ENCODE peak calls at places on chromosome 5, in five cellular contexts. T is GM12878, F is SK-N-SH, R is K562, U is HepG2. L is an unnamed sample.

GRCh38 chr5:35785601-35786085 is 71.0 kb upstream of the IL7R start:
- DNase-seq in T (no peak), F (no peak), R (no peak), U (no peak), L (no peak)

GRCh38 chr5:123795688-123796087 is 283.7 kb downstream of the CSNK1G3 start:
- DNase-seq in T (no peak), F (no peak), R (no peak), U (no peak), L (no peak)

GRCh38 chr5:57209316-57210040 is 35.6 kb downstream of the GPBP1 start:
- DNase-seq in T (no peak), F (no peak), R (no peak), U (no peak), L (no peak)

GRCh38 chr5:40680741-40681350 is 1.1 kb downstream of the PTGER4 start:
- DNase-seq in T (no peak), F (peak), R (no peak), U (no peak), L (no peak)

GRCh38 chr5:145499483-145499882 is 335.7 kb downstream of the PRELID2 start:
- DNase-seq in T (no peak), F (no peak), R (no peak), U (no peak), L (no peak)

GRCh38 chr5:135398160-135398854 is 724 bp downstream of the MACROH2A1 start:
- DNase-seq in T (no peak), F (peak), R (peak), U (peak), L (peak)

GRCh38 chr5:84113246-84114118 is 271.2 kb downstream of the EDIL3 start:
- DNase-seq in T (no peak), F (no peak), R (no peak), U (no peak), L (no peak)

GRCh38 chr5:179668404-179668803 is 12.4 kb downstream of the CBY3 start:
- DNase-seq in T (no peak), F (peak), R (peak), U (peak), L (peak)

GRCh38 chr5:41681820-41682219 is 171.4 kb upstream of the PLCXD3 start:
- DNase-seq in T (no peak), F (no peak), R (no peak), U (no peak), L (no peak)

GRCh38 chr5:154783774-154784460 is 28.7 kb downstream of the LARP1 start:
- DNase-seq in T (peak), F (no peak), R (no peak), U (no peak), L (no peak)

GRCh38 chr5:142065273-142065672 is 43.3 kb upstream of the NDFIP1 start:
- DNase-seq in T (no peak), F (peak), R (no peak), U (peak), L (no peak)

GRCh38 chr5:76601470-76601869 is 21.7 kb downstream of the F2RL2 start:
- DNase-seq in T (no peak), F (peak), R (peak), U (peak), L (peak)

GRCh38 chr5:108801301-108801700 is 53.6 kb downstream of the FER start:
- DNase-seq in T (no peak), F (no peak), R (no peak), U (no peak), L (no peak)

GRCh38 chr5:44542470-44542869 is 153.2 kb upstream of the FGF10 start:
- DNase-seq in T (no peak), F (no peak), R (no peak), U (no peak), L (no peak)

GRCh38 chr5:172370648-172371248 is 83.6 kb downstream of the SH3PXD2B start:
- DNase-seq in T (no peak), F (no peak), R (peak), U (peak), L (no peak)

GRCh38 chr5:43711496-43711895 is 108.5 kb downstream of the NNT start:
- DNase-seq in T (no peak), F (no peak), R (no peak), U (peak), L (no peak)

GRCh38 chr5:73981696-73982095 is 355.7 kb downstream of the ARHGEF28 start:
- DNase-seq in T (no peak), F (no peak), R (no peak), U (no peak), L (no peak)

GRCh38 chr5:176726746-176727527 is 79.7 kb downstream of the TSPAN17 start:
- DNase-seq in T (no peak), F (no peak), R (no peak), U (no peak), L (no peak)

GRCh38 chr5:18236386-18236785 is 602.1 kb downstream of the TAF11L14 start:
- DNase-seq in T (no peak), F (no peak), R (no peak), U (no peak), L (no peak)

DNA sequence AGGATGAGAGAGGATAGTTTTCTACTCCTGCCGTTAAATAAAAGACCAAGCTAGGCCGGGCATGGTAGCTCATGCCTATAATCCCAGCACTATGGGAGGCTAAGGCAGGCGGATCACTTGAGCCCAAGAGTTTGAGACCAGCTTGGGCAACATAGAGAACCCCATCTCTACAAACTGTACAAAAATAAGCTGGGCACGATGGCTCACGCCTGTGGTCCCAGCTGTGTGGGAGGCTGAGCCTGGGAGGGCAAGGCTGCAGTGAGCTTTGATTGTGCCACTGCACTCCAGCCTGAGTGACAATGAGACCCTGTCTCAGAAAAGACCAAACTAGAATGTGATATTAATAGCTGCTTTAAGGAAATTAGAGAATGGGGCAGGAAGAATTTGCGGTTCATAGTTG is 158.4 kb downstream of the NIPBL start:
- DNase-seq in T (no peak), F (no peak), R (no peak), U (no peak), L (no peak)
- TF ChIP-seq FOXM1 in T (no peak), F (no peak), R (no peak), U (no peak), L (no peak)

DNA sequence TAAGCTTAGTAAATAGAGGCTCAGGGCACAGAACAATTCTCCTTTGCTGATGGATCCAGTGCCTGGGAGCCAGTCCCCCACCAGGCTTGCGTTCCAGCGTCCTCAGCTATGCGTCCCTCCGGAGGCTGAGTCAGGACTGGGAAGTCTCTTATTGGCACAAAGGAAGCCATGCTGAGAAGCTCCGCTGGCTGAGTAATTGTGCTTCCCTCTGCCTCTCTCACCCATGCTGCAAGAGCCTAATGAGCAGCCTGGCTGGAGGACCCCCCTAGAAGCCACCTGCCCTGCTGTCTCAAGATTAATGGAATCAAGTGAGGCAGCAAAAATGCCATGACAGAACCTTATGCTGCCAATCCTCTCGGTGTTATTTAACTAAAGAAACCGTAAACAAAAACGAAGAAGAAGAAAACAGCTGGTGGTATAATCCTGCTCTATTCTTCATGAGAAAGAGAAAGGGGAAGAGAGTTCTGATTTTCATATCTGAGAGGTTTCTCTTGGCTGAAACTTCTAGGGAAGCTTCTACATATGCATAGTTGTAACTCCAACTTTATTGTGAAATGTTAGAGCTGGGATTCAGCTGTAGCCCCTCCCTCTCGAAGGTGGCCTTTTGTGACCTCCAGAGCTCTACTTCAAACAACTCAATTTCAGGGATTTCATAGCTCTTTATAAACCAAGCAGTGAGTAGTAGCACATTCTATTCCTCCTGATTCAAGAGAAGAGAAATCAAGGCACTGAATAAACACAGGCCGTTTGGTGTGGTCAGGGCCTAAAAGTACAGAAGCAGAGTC is 185.4 kb upstream of the SEMA6A start:
- DNase-seq in T (no peak), F (no peak), R (no peak), U (peak), L (no peak)
- TF ChIP-seq FOXM1 in T (no peak), F (no peak), R (no peak), U (no peak), L (no peak)

DNA sequence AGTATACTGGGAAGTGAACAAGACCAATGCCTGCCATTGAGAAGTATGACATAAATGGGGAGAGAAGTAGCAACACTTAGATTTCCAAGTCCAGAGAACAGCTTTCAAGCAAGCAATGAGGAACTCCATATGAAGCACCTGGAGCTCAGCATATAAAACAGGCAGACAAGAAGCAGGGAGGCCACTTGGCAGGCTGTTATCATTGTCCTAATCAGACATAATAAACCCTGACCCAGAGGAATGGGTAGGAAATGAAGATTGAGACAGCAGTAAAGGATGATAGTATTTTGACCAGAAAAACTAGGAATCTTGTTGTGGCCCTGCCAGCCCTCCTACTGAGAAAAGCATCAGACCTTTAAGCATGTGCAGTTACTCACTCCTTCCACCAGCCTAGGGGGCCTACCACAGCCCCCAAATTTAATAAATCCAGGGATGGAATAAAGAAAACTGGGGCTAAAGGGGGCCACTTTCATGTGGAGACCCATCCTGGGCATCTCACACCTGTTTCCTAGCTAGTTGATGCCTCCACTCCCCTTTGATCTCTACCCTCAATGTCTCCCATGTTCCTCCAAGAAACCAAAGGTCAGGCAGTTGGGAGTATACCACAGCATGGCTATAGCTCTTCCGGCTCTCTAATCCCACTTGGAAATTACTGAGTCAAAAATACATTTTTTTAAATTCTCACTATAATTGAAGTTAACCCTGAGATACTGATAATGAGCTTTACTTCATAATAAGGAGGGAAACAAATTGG is 135.1 kb downstream of the SIL1 start:
- DNase-seq in T (no peak), F (no peak), R (no peak), U (no peak), L (no peak)
- TF ChIP-seq FOXM1 in T (no peak), F (no peak), R (no peak), U (no peak), L (no peak)

GRCh38 chr5:204462-204861 is 13.2 kb downstream of the LRRC14B start:
- DNase-seq in T (no peak), F (no peak), R (no peak), U (no peak), L (no peak)

GRCh38 chr5:207599-207998 is 10.4 kb downstream of the CCDC127 start:
- DNase-seq in T (no peak), F (no peak), R (peak), U (no peak), L (no peak)

GRCh38 chr5:206927-207536 is 10.9 kb downstream of the CCDC127 start:
- DNase-seq in T (no peak), F (no peak), R (peak), U (no peak), L (no peak)

GRCh38 chr5:204966-205670 is 12.8 kb downstream of the CCDC127 start:
- DNase-seq in T (no peak), F (no peak), R (no peak), U (no peak), L (no peak)

GRCh38 chr5:206406-206805 is 11.5 kb downstream of the CCDC127 start:
- DNase-seq in T (no peak), F (no peak), R (no peak), U (no peak), L (no peak)
- TF ChIP-seq FOXM1 in T (no peak), F (no peak), R (no peak), U (no peak), L (no peak)

DNA sequence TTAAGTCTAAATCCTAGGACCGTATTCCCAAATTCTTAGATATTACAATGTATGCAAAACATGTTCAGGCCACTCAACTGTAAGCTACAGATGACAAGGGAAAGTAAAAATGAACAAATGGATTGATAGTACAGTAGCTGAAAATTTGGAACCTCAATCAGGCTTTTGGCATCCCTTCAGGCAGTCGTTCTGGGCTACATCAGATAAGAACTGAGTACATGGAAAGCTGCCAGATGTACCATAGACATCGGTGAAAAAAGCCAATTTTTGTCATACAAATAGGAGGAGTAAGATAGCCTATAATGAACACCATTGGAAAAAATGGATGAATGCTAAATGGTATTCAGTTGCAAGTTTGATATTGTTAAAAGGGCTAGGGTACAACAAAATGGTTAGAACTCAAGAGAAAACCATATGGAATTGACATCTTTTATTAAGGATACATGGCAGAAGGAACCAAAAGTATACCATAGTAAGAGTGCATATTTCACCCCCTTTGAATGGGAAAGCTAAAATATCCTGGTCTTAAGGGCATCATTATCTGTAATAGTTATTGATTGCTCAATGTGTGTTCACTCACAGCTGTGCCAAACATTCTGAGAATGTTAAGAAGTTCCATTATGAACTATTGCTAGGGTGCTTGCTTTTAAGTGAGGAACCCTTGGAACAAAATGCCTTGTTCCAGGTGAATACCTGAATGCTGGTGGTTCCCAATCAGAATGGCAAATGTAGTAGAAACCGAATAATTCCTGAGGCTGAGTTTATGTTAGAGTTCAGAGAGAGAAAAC is 86.4 kb downstream of the NR3C1 start:
- DNase-seq in T (no peak), F (peak), R (peak), U (no peak), L (no peak)
- TF ChIP-seq FOXM1 in T (no peak), F (no peak), R (no peak), U (no peak), L (no peak)

GRCh38 chr5:155794801-155795200 is 532.2 kb upstream of the SGCD start:
- DNase-seq in T (no peak), F (no peak), R (no peak), U (no peak), L (no peak)
- TF ChIP-seq FOXM1 in T (no peak), F (no peak), R (no peak), U (no peak), L (no peak)